ENCODE peak calls at places on chromosomes 2 and 18, in five cellular contexts. K is IMR-90, M is osteoblast, P is SK-N-SH, R is PC-3. D is an unnamed sample.

GRCh38 chr2:44544991-44545390 is 183.2 kb downstream of the CAMKMT start:
- DNase-seq in K (no peak), M (no peak), P (no peak), R (no peak), D (no peak)

GRCh38 chr2:219252084-219252483 is 959 bp upstream of the TUBA4B start:
- DNase-seq in K (no peak), M (no peak), P (no peak), R (peak; percentile 47), D (no peak)

GRCh38 chr18:5729983-5730699 is 165.2 kb downstream of the TMEM200C start:
- DNase-seq in K (no peak), M (no peak), P (no peak), R (no peak), D (no peak)

GRCh38 chr2:23423873-23424680 is 39.1 kb downstream of the KLHL29 start:
- DNase-seq in K (no peak), M (no peak), P (no peak), R (no peak), D (no peak)

GRCh38 chr2:112640467-112640799 is 5.3 kb upstream of the SLC20A1 start:
- DNase-seq in K (no peak), M (no peak), P (no peak), R (no peak), D (no peak)

GRCh38 chr2:38598991-38599295 is 3.8 kb downstream of the HNRNPLL start:
- DNase-seq in K (peak; percentile 51), M (no peak), P (no peak), R (peak; percentile 24), D (no peak)

GRCh38 chr2:20062615-20063545 is 11.5 kb upstream of the LAPTM4A start:
- DNase-seq in K (peak; percentile 99), M (peak; percentile 60), P (no peak), R (no peak), D (peak; percentile 53)

GRCh38 chr2:132690664-132691303 is 20.8 kb upstream of the LYPD1 start:
- DNase-seq in K (peak; percentile 78), M (no peak), P (no peak), R (no peak), D (no peak)

GRCh38 chr18:54946149-54946581 is 13.1 kb downstream of the CCDC68 start:
- DNase-seq in K (peak; percentile 33), M (peak; percentile 38), P (no peak), R (peak; percentile 63), D (peak; percentile 65)

GRCh38 chr2:225354281-225354774 is 45.2 kb upstream of the NYAP2 start:
- DNase-seq in K (peak; percentile 32), M (peak; percentile 44), P (peak; percentile 17), R (peak; percentile 42), D (peak; percentile 43)

GRCh38 chr2:181456660-181457120 is 496 bp upstream of the ITGA4 start:
- DNase-seq in K (peak; percentile 5), M (peak; percentile 81), P (peak; percentile 42), R (no peak), D (peak; percentile 7)

GRCh38 chr2:241237047-241237446 is 48.6 kb downstream of the ANO7 start:
- DNase-seq in K (no peak), M (peak; percentile 57), P (no peak), R (no peak), D (no peak)

GRCh38 chr2:73823916-73824523 is 4.7 kb upstream of the STAMBP start:
- DNase-seq in K (peak; percentile 91), M (no peak), P (peak; percentile 67), R (peak; percentile 82), D (peak; percentile 87)

GRCh38 chr2:56372071-56372656 is 188.4 kb downstream of the CCDC85A start:
- DNase-seq in K (no peak), M (peak; percentile 35), P (no peak), R (no peak), D (no peak)

GRCh38 chr18:75531851-75532241 is 104.3 kb upstream of the SMIM21 start:
- DNase-seq in K (no peak), M (no peak), P (no peak), R (no peak), D (no peak)
- H2AFZ ChIP-seq in K (peak overlapping the region; percentile 89), M (no peak overlapping the region), P (no peak overlapping the region), R (no peak overlapping the region), D (no peak overlapping the region)

GRCh38 chr2:236562434-236562833 is 7.2 kb upstream of the ACKR3 start:
- DNase-seq in K (peak; percentile 13), M (no peak), P (peak; percentile 39), R (peak; percentile 69), D (no peak)
- TF ChIP-seq CTCF in K (peak; percentile 30), M (peak; percentile 45), P (peak; percentile 61), R (peak; percentile 81), D (peak; percentile 34)

DNA sequence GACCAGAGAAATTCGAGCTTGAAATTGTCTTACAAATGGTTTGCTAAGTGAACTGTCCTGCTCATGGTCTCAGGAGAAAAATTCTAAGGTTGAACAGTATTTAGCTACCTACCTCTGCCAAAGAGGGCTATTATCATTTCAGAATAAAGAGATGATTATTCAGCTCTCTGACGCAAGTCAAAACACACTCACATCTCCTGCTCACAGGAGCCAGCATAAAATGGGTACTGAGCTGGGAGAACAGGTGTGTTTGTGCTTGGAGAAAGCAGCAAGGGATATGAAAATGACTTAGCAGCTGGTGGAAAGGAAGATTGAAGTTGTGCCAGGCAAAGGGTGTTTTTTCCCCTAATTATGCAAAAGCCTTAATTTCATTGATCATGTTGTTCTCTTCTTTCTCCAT is 47.3 kb upstream of the TANK start:
- DNase-seq in K (no peak), M (no peak), P (no peak), R (no peak), D (no peak)
- H3K4me3 ChIP-seq in K (no peak overlapping the region), M (no peak overlapping the region), P (no peak overlapping the region), R (no peak overlapping the region), D (no peak overlapping the region)

GRCh38 chr2:1687254-1687653 is 57.1 kb downstream of the PXDN start:
- DNase-seq in K (no peak), M (no peak), P (no peak), R (peak; percentile 63), D (no peak)

GRCh38 chr2:1685957-1686783 is 58.1 kb downstream of the PXDN start:
- DNase-seq in K (peak; percentile 62), M (peak; percentile 88), P (no peak), R (peak; percentile 91), D (no peak)

GRCh38 chr2:1685078-1685956 is 59.0 kb downstream of the PXDN start:
- DNase-seq in K (no peak), M (peak; percentile 15), P (no peak), R (no peak), D (no peak)

GRCh38 chr2:1688161-1688560 is 56.2 kb downstream of the PXDN start:
- DNase-seq in K (no peak), M (no peak), P (no peak), R (no peak), D (no peak)

GRCh38 chr2:1686784-1687105 is 57.6 kb downstream of the PXDN start:
- DNase-seq in K (peak; percentile 80), M (peak; percentile 84), P (no peak), R (peak; percentile 85), D (peak; percentile 6)
- H2AFZ ChIP-seq in K (no peak overlapping the region), M (no peak overlapping the region), P (no peak overlapping the region), R (no peak overlapping the region), D (no peak overlapping the region)